ENCODE peak calls at places on chromosome 1, in seven cellular contexts. One of them, this sample, is unnamed.

GRCh38 chr1:77347646-77348045 is 65.8 kb downstream of the AK5 start:
- DNase-seq in GM13976: no peak
- DNase-seq in T-helper 1 cell: no peak
- DNase-seq in left cardiac atrium: no peak
- DNase-seq in Kasumi-1: no peak
- DNase-seq in BE2C: no peak
- DNase-seq in fibroblast of the aortic adventitia: peak
- DNase-seq in this sample: no peak

GRCh38 chr1:97078847-97079246 is 357.3 kb downstream of the PTBP2 start:
- DNase-seq in left cardiac atrium: no peak
- DNase-seq in BE2C: no peak
- DNase-seq in fibroblast of the aortic adventitia: no peak
- DNase-seq in T-helper 1 cell: no peak
- DNase-seq in Kasumi-1: no peak
- DNase-seq in GM13976: no peak
- DNase-seq in this sample: no peak

GRCh38 chr1:29508458-29509107 is 272.3 kb downstream of the PTPRU start:
- DNase-seq in T-helper 1 cell: no peak
- DNase-seq in GM13976: no peak
- DNase-seq in fibroblast of the aortic adventitia: no peak
- DNase-seq in left cardiac atrium: no peak
- DNase-seq in Kasumi-1: no peak
- DNase-seq in BE2C: no peak
- DNase-seq in this sample: no peak

GRCh38 chr1:156533568-156534220 is 33.1 kb upstream of the MEF2D start:
- DNase-seq in BE2C: no peak
- DNase-seq in fibroblast of the aortic adventitia: no peak
- DNase-seq in Kasumi-1: no peak
- DNase-seq in GM13976: no peak
- DNase-seq in T-helper 1 cell: no peak
- DNase-seq in left cardiac atrium: no peak
- DNase-seq in this sample: no peak

GRCh38 chr1:156284762-156285161 is 637 bp downstream of the TMEM79 start:
- DNase-seq in BE2C: no peak
- DNase-seq in left cardiac atrium: no peak
- DNase-seq in Kasumi-1: no peak
- DNase-seq in fibroblast of the aortic adventitia: no peak
- DNase-seq in T-helper 1 cell: no peak
- DNase-seq in GM13976: no peak
- DNase-seq in this sample: no peak

GRCh38 chr1:96596226-96596625 is 125.4 kb upstream of the PTBP2 start:
- DNase-seq in left cardiac atrium: peak
- DNase-seq in GM13976: peak
- DNase-seq in Kasumi-1: peak
- DNase-seq in BE2C: peak
- DNase-seq in T-helper 1 cell: no peak
- DNase-seq in fibroblast of the aortic adventitia: peak
- DNase-seq in this sample: no peak

GRCh38 chr1:89607888-89608626 is 24.9 kb upstream of the LRRC8C start:
- DNase-seq in left cardiac atrium: peak
- DNase-seq in BE2C: no peak
- DNase-seq in Kasumi-1: no peak
- DNase-seq in GM13976: no peak
- DNase-seq in fibroblast of the aortic adventitia: no peak
- DNase-seq in T-helper 1 cell: peak
- DNase-seq in this sample: no peak

GRCh38 chr1:240055978-240056772 is 35.5 kb upstream of the FMN2 start:
- DNase-seq in Kasumi-1: no peak
- DNase-seq in fibroblast of the aortic adventitia: no peak
- DNase-seq in left cardiac atrium: no peak
- DNase-seq in BE2C: no peak
- DNase-seq in T-helper 1 cell: no peak
- DNase-seq in GM13976: no peak
- DNase-seq in this sample: no peak

GRCh38 chr1:10555635-10556429 is 81.1 kb downstream of the PEX14 start:
- DNase-seq in T-helper 1 cell: no peak
- DNase-seq in BE2C: peak
- DNase-seq in left cardiac atrium: no peak
- DNase-seq in fibroblast of the aortic adventitia: no peak
- DNase-seq in GM13976: no peak
- DNase-seq in Kasumi-1: no peak
- DNase-seq in this sample: no peak

GRCh38 chr1:12529640-12530174 is 88.3 kb downstream of the DHRS3 start:
- DNase-seq in fibroblast of the aortic adventitia: no peak
- DNase-seq in left cardiac atrium: no peak
- DNase-seq in BE2C: no peak
- DNase-seq in T-helper 1 cell: no peak
- DNase-seq in Kasumi-1: no peak
- DNase-seq in GM13976: no peak
- DNase-seq in this sample: no peak

GRCh38 chr1:60848583-60849188 is 233.7 kb upstream of the NFIA start:
- DNase-seq in Kasumi-1: peak
- DNase-seq in GM13976: no peak
- DNase-seq in BE2C: no peak
- DNase-seq in T-helper 1 cell: no peak
- DNase-seq in fibroblast of the aortic adventitia: peak
- DNase-seq in left cardiac atrium: no peak
- DNase-seq in this sample: no peak

GRCh38 chr1:228405200-228405978 is 1.2 kb downstream of the TRIM11 start:
- DNase-seq in BE2C: no peak
- DNase-seq in Kasumi-1: no peak
- DNase-seq in left cardiac atrium: no peak
- DNase-seq in GM13976: no peak
- DNase-seq in fibroblast of the aortic adventitia: peak
- DNase-seq in T-helper 1 cell: no peak
- DNase-seq in this sample: no peak

GRCh38 chr1:203103201-203103600 is 17.4 kb upstream of the MYOG start:
- DNase-seq in BE2C: no peak
- DNase-seq in Kasumi-1: no peak
- DNase-seq in T-helper 1 cell: no peak
- DNase-seq in left cardiac atrium: no peak
- DNase-seq in fibroblast of the aortic adventitia: no peak
- DNase-seq in GM13976: no peak
- DNase-seq in this sample: no peak

GRCh38 chr1:51093566-51093965 is 8.5 kb upstream of the C1orf185 start:
- DNase-seq in GM13976: no peak
- DNase-seq in BE2C: no peak
- DNase-seq in Kasumi-1: no peak
- DNase-seq in T-helper 1 cell: no peak
- DNase-seq in left cardiac atrium: no peak
- DNase-seq in fibroblast of the aortic adventitia: peak
- DNase-seq in this sample: no peak

GRCh38 chr1:209583408-209583807 is at the start of gene CAMK1G:
- DNase-seq in fibroblast of the aortic adventitia: peak
- DNase-seq in T-helper 1 cell: no peak
- DNase-seq in BE2C: no peak
- DNase-seq in left cardiac atrium: no peak
- DNase-seq in Kasumi-1: no peak
- DNase-seq in GM13976: no peak
- DNase-seq in this sample: no peak

GRCh38 chr1:225548140-225548857 is 104.6 kb downstream of the ENAH start:
- DNase-seq in left cardiac atrium: no peak
- DNase-seq in BE2C: no peak
- DNase-seq in T-helper 1 cell: no peak
- DNase-seq in fibroblast of the aortic adventitia: peak
- DNase-seq in GM13976: no peak
- DNase-seq in Kasumi-1: no peak
- DNase-seq in this sample: no peak

GRCh38 chr1:225909477-225909876 is 14.6 kb downstream of the PYCR2 start:
- DNase-seq in Kasumi-1: no peak
- DNase-seq in left cardiac atrium: no peak
- DNase-seq in GM13976: no peak
- DNase-seq in BE2C: no peak
- DNase-seq in fibroblast of the aortic adventitia: no peak
- DNase-seq in T-helper 1 cell: no peak
- DNase-seq in this sample: no peak

GRCh38 chr1:70978623-70979022 is 69.0 kb downstream of the PTGER3 start:
- DNase-seq in GM13976: no peak
- DNase-seq in left cardiac atrium: no peak
- DNase-seq in Kasumi-1: peak
- DNase-seq in fibroblast of the aortic adventitia: no peak
- DNase-seq in BE2C: no peak
- DNase-seq in T-helper 1 cell: no peak
- DNase-seq in this sample: no peak

GRCh38 chr1:15722411-15722810 is 13.6 kb upstream of the SLC25A34 start:
- DNase-seq in T-helper 1 cell: no peak
- DNase-seq in BE2C: no peak
- DNase-seq in left cardiac atrium: no peak
- DNase-seq in Kasumi-1: no peak
- DNase-seq in fibroblast of the aortic adventitia: no peak
- DNase-seq in GM13976: no peak
- DNase-seq in this sample: no peak

GRCh38 chr1:226882631-226883409 is 12.4 kb downstream of the PSEN2 start:
- DNase-seq in Kasumi-1: no peak
- DNase-seq in left cardiac atrium: no peak
- DNase-seq in GM13976: peak
- DNase-seq in BE2C: no peak
- DNase-seq in T-helper 1 cell: no peak
- DNase-seq in fibroblast of the aortic adventitia: peak
- DNase-seq in this sample: peak

GRCh38 chr1:212827831-212828278 is 19.6 kb downstream of the SPATA45 start:
- DNase-seq in BE2C: no peak
- DNase-seq in fibroblast of the aortic adventitia: no peak
- DNase-seq in left cardiac atrium: no peak
- DNase-seq in T-helper 1 cell: no peak
- DNase-seq in GM13976: no peak
- DNase-seq in Kasumi-1: no peak
- DNase-seq in this sample: no peak

GRCh38 chr1:243917177-243917862 is 67.3 kb upstream of the AKT3 start:
- DNase-seq in GM13976: peak
- DNase-seq in BE2C: peak
- DNase-seq in left cardiac atrium: peak
- DNase-seq in T-helper 1 cell: no peak
- DNase-seq in fibroblast of the aortic adventitia: peak
- DNase-seq in Kasumi-1: no peak
- DNase-seq in this sample: no peak

GRCh38 chr1:242651817-242652216 is 127.3 kb upstream of the PLD5 start:
- DNase-seq in GM13976: no peak
- DNase-seq in fibroblast of the aortic adventitia: no peak
- DNase-seq in left cardiac atrium: no peak
- DNase-seq in BE2C: peak
- DNase-seq in Kasumi-1: peak
- DNase-seq in T-helper 1 cell: no peak
- DNase-seq in this sample: no peak

GRCh38 chr1:215599418-215599817 is 32.3 kb downstream of the KCTD3 start:
- DNase-seq in BE2C: no peak
- DNase-seq in T-helper 1 cell: no peak
- DNase-seq in left cardiac atrium: no peak
- DNase-seq in GM13976: no peak
- DNase-seq in fibroblast of the aortic adventitia: peak
- DNase-seq in Kasumi-1: no peak
- DNase-seq in this sample: no peak

GRCh38 chr1:186738896-186739295 is 58.7 kb upstream of the PTGS2 start:
- DNase-seq in fibroblast of the aortic adventitia: no peak
- DNase-seq in GM13976: peak
- DNase-seq in Kasumi-1: peak
- DNase-seq in T-helper 1 cell: no peak
- DNase-seq in BE2C: no peak
- DNase-seq in left cardiac atrium: no peak
- DNase-seq in this sample: no peak

GRCh38 chr1:160708821-160709220 is 2.8 kb downstream of the CD48 start:
- DNase-seq in fibroblast of the aortic adventitia: no peak
- DNase-seq in Kasumi-1: no peak
- DNase-seq in left cardiac atrium: no peak
- DNase-seq in T-helper 1 cell: no peak
- DNase-seq in BE2C: no peak
- DNase-seq in GM13976: no peak
- DNase-seq in this sample: no peak

GRCh38 chr1:167500283-167500860 is 18.0 kb downstream of the CD247 start:
- DNase-seq in left cardiac atrium: no peak
- DNase-seq in fibroblast of the aortic adventitia: no peak
- DNase-seq in Kasumi-1: no peak
- DNase-seq in BE2C: no peak
- DNase-seq in GM13976: peak
- DNase-seq in T-helper 1 cell: no peak
- DNase-seq in this sample: no peak

GRCh38 chr1:241401156-241401555 is 44.2 kb upstream of the RGS7 start:
- DNase-seq in Kasumi-1: no peak
- DNase-seq in GM13976: no peak
- DNase-seq in fibroblast of the aortic adventitia: no peak
- DNase-seq in T-helper 1 cell: no peak
- DNase-seq in BE2C: no peak
- DNase-seq in left cardiac atrium: no peak
- DNase-seq in this sample: no peak

GRCh38 chr1:160161965-160162705 is 10.7 kb downstream of the ATP1A4 start:
- DNase-seq in Kasumi-1: no peak
- DNase-seq in GM13976: peak
- DNase-seq in left cardiac atrium: no peak
- DNase-seq in fibroblast of the aortic adventitia: peak
- DNase-seq in T-helper 1 cell: no peak
- DNase-seq in BE2C: no peak
- DNase-seq in this sample: no peak

GRCh38 chr1:230572121-230573083 is 69.9 kb upstream of the COG2 start:
- DNase-seq in Kasumi-1: peak
- DNase-seq in GM13976: no peak
- DNase-seq in T-helper 1 cell: no peak
- DNase-seq in left cardiac atrium: no peak
- DNase-seq in BE2C: no peak
- DNase-seq in fibroblast of the aortic adventitia: no peak
- DNase-seq in this sample: no peak

GRCh38 chr1:218939095-218939494 is 234.6 kb upstream of the LYPLAL1 start:
- DNase-seq in Kasumi-1: no peak
- DNase-seq in BE2C: no peak
- DNase-seq in fibroblast of the aortic adventitia: no peak
- DNase-seq in left cardiac atrium: no peak
- DNase-seq in T-helper 1 cell: no peak
- DNase-seq in GM13976: no peak
- DNase-seq in this sample: no peak

GRCh38 chr1:190320952-190321351 is 156.7 kb downstream of the BRINP3 start:
- DNase-seq in left cardiac atrium: no peak
- DNase-seq in fibroblast of the aortic adventitia: peak
- DNase-seq in GM13976: no peak
- DNase-seq in BE2C: peak
- DNase-seq in T-helper 1 cell: no peak
- DNase-seq in Kasumi-1: peak
- DNase-seq in this sample: no peak

GRCh38 chr1:92752719-92753118 is 32.2 kb downstream of the EVI5 start:
- DNase-seq in left cardiac atrium: no peak
- DNase-seq in BE2C: no peak
- DNase-seq in T-helper 1 cell: no peak
- DNase-seq in Kasumi-1: no peak
- DNase-seq in fibroblast of the aortic adventitia: no peak
- DNase-seq in GM13976: no peak
- DNase-seq in this sample: no peak

GRCh38 chr1:55584521-55585401 is 369.6 kb upstream of the USP24 start:
- DNase-seq in GM13976: no peak
- DNase-seq in BE2C: no peak
- DNase-seq in left cardiac atrium: no peak
- DNase-seq in fibroblast of the aortic adventitia: peak
- DNase-seq in T-helper 1 cell: no peak
- DNase-seq in Kasumi-1: no peak
- DNase-seq in this sample: no peak

GRCh38 chr1:19990703-19991102 is 11.3 kb upstream of the PLA2G2A start:
- DNase-seq in GM13976: no peak
- DNase-seq in Kasumi-1: no peak
- DNase-seq in BE2C: no peak
- DNase-seq in fibroblast of the aortic adventitia: no peak
- DNase-seq in T-helper 1 cell: no peak
- DNase-seq in left cardiac atrium: no peak
- DNase-seq in this sample: no peak

GRCh38 chr1:11752359-11753208 is 9.4 kb upstream of the C1orf167 start:
- DNase-seq in T-helper 1 cell: no peak
- DNase-seq in GM13976: no peak
- DNase-seq in fibroblast of the aortic adventitia: no peak
- DNase-seq in Kasumi-1: no peak
- DNase-seq in left cardiac atrium: no peak
- DNase-seq in BE2C: no peak
- DNase-seq in this sample: no peak

This sample was measured in GM18507.